ENCODE peak calls at places on chromosome 1, in seven cellular contexts. Z, E, C, V, O, P and L are unnamed samples.

GRCh38 chr1:11845641-11846335 is 1.8 kb downstream of the NPPA start:
- DNase-seq in Z (no peak), E (peak; percentile 38), C (peak; percentile 24), V (no peak), O (peak; percentile 22), P (no peak), L (peak; percentile 27)

GRCh38 chr1:200674838-200675587 is 5.3 kb upstream of the DDX59 start:
- DNase-seq in Z (no peak), E (no peak), C (no peak), V (no peak), O (peak; percentile 15), P (no peak), L (no peak)

GRCh38 chr1:234638832-234639799 is 29.1 kb upstream of the IRF2BP2 start:
- DNase-seq in Z (no peak), E (no peak), C (peak; percentile 33), V (no peak), O (no peak), P (no peak), L (no peak)

GRCh38 chr1:84947536-84948410 is 49.1 kb downstream of the MCOLN2 start:
- DNase-seq in Z (no peak), E (no peak), C (no peak), V (no peak), O (no peak), P (no peak), L (no peak)

GRCh38 chr1:77725706-77726105 is 33.9 kb downstream of the USP33 start:
- DNase-seq in Z (no peak), E (no peak), C (no peak), V (no peak), O (no peak), P (no peak), L (no peak)

GRCh38 chr1:198185759-198186158 is 29.0 kb downstream of the NEK7 start:
- DNase-seq in Z (no peak), E (no peak), C (no peak), V (no peak), O (no peak), P (no peak), L (no peak)

GRCh38 chr1:16618719-16619118 is 5.4 kb upstream of the NBPF1 start:
- DNase-seq in Z (peak; percentile 64), E (no peak), C (no peak), V (no peak), O (no peak), P (no peak), L (no peak)

GRCh38 chr1:14968251-14968812 is 185.2 kb upstream of the TMEM51 start:
- DNase-seq in Z (no peak), E (peak; percentile 78), C (peak; percentile 91), V (peak; percentile 79), O (peak; percentile 86), P (peak; percentile 43), L (peak; percentile 90)

GRCh38 chr1:193356249-193356648 is 169.8 kb upstream of the B3GALT2 start:
- DNase-seq in Z (no peak), E (no peak), C (no peak), V (no peak), O (no peak), P (no peak), L (no peak)

GRCh38 chr1:109980324-109981127 is 4.0 kb upstream of the AHCYL1 start:
- DNase-seq in Z (no peak), E (no peak), C (no peak), V (no peak), O (no peak), P (no peak), L (no peak)

GRCh38 chr1:165826565-165826964 is 849 bp upstream of the UCK2 start:
- DNase-seq in Z (no peak), E (no peak), C (no peak), V (no peak), O (no peak), P (no peak), L (no peak)

GRCh38 chr1:16055613-16056520 is 12.3 kb downstream of the CLCNKB start:
- DNase-seq in Z (peak; percentile 87), E (peak; percentile 82), C (peak; percentile 64), V (peak; percentile 83), O (peak; percentile 73), P (peak; percentile 95), L (peak; percentile 65)

GRCh38 chr1:51792864-51793263 is 85.7 kb downstream of the NRDC start:
- DNase-seq in Z (no peak), E (peak; percentile 48), C (peak; percentile 88), V (no peak), O (peak; percentile 45), P (no peak), L (peak; percentile 78)

DNA sequence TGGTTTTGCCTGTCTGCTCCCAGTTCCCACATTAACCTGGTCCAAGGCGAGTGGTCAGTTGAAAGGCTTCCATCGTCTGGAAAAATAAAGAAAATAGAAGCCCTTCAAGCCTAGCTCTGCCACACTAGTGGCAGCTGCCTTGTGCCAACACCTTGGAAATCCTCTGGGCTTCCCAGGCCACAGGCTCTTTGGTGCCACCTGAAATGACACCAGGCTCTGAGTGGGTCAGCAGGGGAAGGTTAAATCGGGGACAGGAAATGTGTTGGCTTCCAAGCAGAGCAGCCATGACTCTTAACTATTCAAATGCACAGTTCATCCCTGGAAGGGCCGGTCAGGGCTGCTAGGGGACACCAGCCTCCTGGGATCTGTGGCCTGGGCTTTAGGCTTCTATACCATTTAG is 558.7 kb downstream of the MATN1 start:
- DNase-seq in Z (no peak), E (no peak), C (no peak), V (no peak), O (no peak), P (no peak), L (no peak)
- TF ChIP-seq CTCF in Z (no peak), E (no peak), C (no peak), V (no peak), O (no peak), P (no peak), L (no peak)

GRCh38 chr1:87333692-87334347 is 5.1 kb downstream of the LMO4 start:
- DNase-seq in Z (no peak), E (no peak), C (peak; percentile 36), V (peak; percentile 21), O (peak; percentile 51), P (no peak), L (no peak)

GRCh38 chr1:87334351-87335174 is 5.9 kb downstream of the LMO4 start:
- DNase-seq in Z (no peak), E (no peak), C (peak; percentile 36), V (peak; percentile 22), O (peak; percentile 63), P (peak; percentile 46), L (peak; percentile 26)

GRCh38 chr1:87336623-87337067 is 8.0 kb downstream of the LMO4 start:
- DNase-seq in Z (no peak), E (no peak), C (no peak), V (no peak), O (peak; percentile 59), P (no peak), L (no peak)

GRCh38 chr1:87337606-87338005 is 8.9 kb downstream of the LMO4 start:
- DNase-seq in Z (no peak), E (no peak), C (no peak), V (no peak), O (no peak), P (no peak), L (no peak)

DNA sequence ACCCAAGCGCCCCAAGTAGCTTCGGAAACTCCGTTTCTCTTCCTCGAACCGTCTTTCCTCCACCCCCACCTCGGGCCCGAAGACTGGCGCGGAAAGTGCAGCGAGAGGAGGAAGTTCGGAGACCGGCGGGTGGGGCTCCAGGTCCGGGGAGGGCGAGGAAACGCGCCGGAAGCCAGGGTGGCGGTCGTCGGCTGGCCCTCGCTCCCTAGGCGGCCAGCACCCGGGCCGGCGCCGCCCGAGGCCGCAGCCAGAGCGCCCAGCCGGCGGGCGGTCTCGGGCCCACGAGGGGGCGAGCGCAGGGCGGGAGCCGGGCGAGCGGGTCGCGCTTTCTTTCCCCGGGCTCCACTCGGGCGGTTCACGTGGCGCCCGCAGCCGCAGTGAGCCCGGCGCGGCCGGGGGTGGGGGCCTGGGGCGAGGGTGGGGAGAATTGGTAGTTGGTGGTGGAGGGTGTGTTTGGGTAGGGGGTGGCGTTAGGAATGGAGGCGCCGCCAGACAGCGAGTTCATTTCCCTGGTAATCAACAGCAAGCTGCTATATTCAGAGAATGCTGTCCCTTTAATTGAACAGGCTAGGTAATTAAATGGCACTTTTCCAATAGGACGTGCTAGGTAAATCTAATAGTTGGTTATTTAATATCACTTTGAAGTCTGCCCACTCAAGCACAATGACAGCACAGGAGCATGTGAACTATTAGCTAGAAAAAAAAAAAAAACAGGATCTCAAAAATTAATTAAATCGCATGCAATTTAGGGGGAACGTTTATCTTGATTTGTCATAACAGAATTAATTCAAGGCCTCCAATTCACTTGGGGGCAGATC is 6.7 kb downstream of the LMO4 start:
- DNase-seq in Z (no peak), E (peak; percentile 51), C (peak; percentile 35), V (peak; percentile 64), O (peak; percentile 42), P (peak; percentile 42), L (peak; percentile 30)
- TF ChIP-seq CTCF in Z (no peak), E (no peak), C (peak; percentile 45), V (no peak), O (peak; percentile 17), P (peak; percentile 46), L (no peak)

GRCh38 chr1:113072141-113072756 is 749 bp upstream of the LRIG2 start:
- DNase-seq in Z (no peak), E (no peak), C (no peak), V (no peak), O (no peak), P (no peak), L (no peak)

GRCh38 chr1:113072757-113073456 is at the start of gene LRIG2:
- DNase-seq in Z (peak; percentile 98), E (peak; percentile 98), C (peak; percentile 97), V (peak; percentile 99), O (peak; percentile 99), P (peak; percentile 98), L (peak; percentile 99)

GRCh38 chr1:113074237-113074636 is 1.2 kb downstream of the LRIG2 start:
- DNase-seq in Z (no peak), E (no peak), C (no peak), V (no peak), O (no peak), P (no peak), L (peak; percentile 13)

DNA sequence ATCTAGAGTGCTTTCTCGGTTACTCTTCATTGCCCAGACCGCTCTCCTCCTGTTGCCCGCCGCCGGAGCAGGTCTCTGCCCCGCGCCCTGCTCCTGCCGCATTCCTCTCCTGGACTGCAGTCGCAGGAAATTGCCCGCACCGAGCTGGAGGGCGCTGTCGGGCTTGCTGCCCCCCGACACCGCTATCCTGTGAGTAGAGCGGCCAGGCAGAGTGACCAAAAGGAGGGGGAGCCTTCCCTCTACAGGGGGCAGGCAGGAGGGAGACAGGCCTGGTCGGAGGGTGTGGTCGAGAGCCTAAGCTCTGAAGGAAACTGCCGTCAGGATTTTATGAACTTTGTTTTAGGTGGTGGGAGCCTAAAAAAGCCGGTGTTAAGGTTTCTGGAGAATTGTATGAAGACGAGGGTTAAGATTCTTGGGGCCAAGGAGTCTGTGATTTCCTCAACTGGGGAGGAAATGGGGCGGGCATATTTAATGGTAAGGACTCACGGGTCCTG is 506 bp downstream of the LRIG2 start:
- DNase-seq in Z (peak; percentile 23), E (peak; percentile 65), C (peak; percentile 61), V (peak; percentile 59), O (peak; percentile 74), P (no peak), L (peak; percentile 61)
- TF ChIP-seq CTCF in Z (peak; percentile 60), E (peak; percentile 49), C (peak; percentile 56), V (no peak), O (peak; percentile 56), P (peak; percentile 37), L (peak; percentile 71)

GRCh38 chr1:58841455-58841854 is 57.6 kb upstream of the JUN start:
- DNase-seq in Z (no peak), E (no peak), C (no peak), V (no peak), O (no peak), P (no peak), L (no peak)
- TF ChIP-seq CTCF in Z (peak; percentile 35), E (peak; percentile 42), C (peak; percentile 16), V (peak; percentile 5), O (peak; percentile 39), P (peak; percentile 44), L (peak; percentile 29)